ENCODE peak calls at places on chromosomes 3 and 15, in four cellular contexts. H is K562, F is SK-N-SH, E is H1. Q is an unnamed sample.
A peak's percentile ranks its signal among the peaks of the same experiment; 100 is the strongest.

GRCh38 chr3:112446343-112446742 is 52.9 kb downstream of the BTLA start:
- DNase-seq in H (no peak), F (no peak), E (no peak), Q (no peak)

GRCh38 chr15:68337826-68338225 is 60.3 kb downstream of the FEM1B start:
- DNase-seq in H (no peak), F (no peak), E (no peak), Q (no peak)

GRCh38 chr3:146124141-146124801 is 36.7 kb downstream of the PLOD2 start:
- DNase-seq in H (no peak), F (no peak), E (no peak), Q (no peak)

GRCh38 chr3:89234620-89235019 is 127.2 kb downstream of the EPHA3 start:
- DNase-seq in H (no peak), F (no peak), E (no peak), Q (no peak)

GRCh38 chr15:70976856-70977255 is 84.2 kb downstream of the LRRC49 start:
- DNase-seq in H (no peak), F (no peak), E (no peak), Q (no peak)

GRCh38 chr15:99502182-99502581 is 63.6 kb upstream of the MEF2A start:
- DNase-seq in H (no peak), F (no peak), E (no peak), Q (no peak)

GRCh38 chr15:49707598-49707997 is 86.8 kb downstream of the DTWD1 start:
- DNase-seq in H (no peak), F (no peak), E (no peak), Q (no peak)

GRCh38 chr3:37040231-37040630 is 46.9 kb downstream of the MLH1 start:
- DNase-seq in H (no peak), F (no peak), E (no peak), Q (no peak)

GRCh38 chr3:82347585-82347984 is 586.1 kb upstream of the GBE1 start:
- DNase-seq in H (no peak), F (no peak), E (no peak), Q (no peak)

GRCh38 chr3:65713016-65713415 is 325.7 kb downstream of the MAGI1 start:
- DNase-seq in H (no peak), F (no peak), E (no peak), Q (peak; percentile 38)

GRCh38 chr3:134646086-134646485 is 4.7 kb downstream of the KY start:
- DNase-seq in H (no peak), F (no peak), E (peak; percentile 24), Q (no peak)

GRCh38 chr15:99108993-99109392 is 4.1 kb downstream of the SYNM start:
- DNase-seq in H (no peak), F (no peak), E (no peak), Q (no peak)

GRCh38 chr15:61794276-61794675 is 266.0 kb downstream of the VPS13C start:
- DNase-seq in H (no peak), F (no peak), E (no peak), Q (no peak)

GRCh38 chr3:127452321-127452821 is 138.2 kb downstream of the TPRA1 start:
- DNase-seq in H (no peak), F (no peak), E (no peak), Q (no peak)

GRCh38 chr3:33115024-33115768 is 1.4 kb downstream of the CRTAP start:
- DNase-seq in H (peak; percentile 88), F (no peak), E (no peak), Q (no peak)

DNA sequence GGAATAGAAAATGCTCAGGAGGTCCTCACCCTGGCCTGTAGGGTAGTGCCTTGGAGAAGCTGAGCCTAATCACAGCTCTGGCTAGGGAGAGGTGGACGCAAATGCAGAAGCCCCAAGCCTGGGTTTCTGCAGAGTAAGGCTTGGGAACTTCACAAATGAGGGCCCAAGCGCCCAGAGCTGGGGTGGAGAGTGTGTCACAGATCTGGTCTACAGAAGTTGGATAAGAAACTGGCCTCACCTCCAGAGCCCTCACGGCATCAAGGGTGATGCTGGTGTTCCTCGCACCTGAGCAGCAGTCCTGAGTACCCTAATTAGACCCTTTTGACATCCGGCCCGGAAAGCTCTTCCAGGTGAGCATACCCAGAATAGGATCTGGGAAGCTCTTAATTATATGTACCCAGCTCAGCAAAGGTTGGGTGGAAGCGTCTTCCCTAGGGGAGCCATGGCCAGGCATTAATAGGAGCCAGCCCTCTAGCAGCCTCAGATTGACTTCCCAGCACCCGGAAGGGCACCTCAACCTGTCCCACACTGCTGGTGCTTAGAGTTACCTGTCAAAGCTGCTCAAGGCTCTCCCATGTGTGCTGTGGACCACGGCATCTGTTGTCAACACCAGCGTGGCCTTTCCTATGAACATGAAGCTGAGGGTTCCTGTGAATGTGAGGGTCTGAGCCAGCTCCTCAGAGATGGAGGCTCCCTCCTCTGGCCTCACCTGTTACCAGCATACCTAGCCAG is 31.8 kb downstream of the RBM5 start:
- DNase-seq in H (no peak), F (no peak), E (no peak), Q (no peak)
- TF ChIP-seq TEAD4 in H (no peak), F (no peak), E (no peak), Q (no peak)

GRCh38 chr3:139670196-139670595 is 7.6 kb downstream of the NMNAT3 start:
- DNase-seq in H (no peak), F (peak; percentile 59), E (no peak), Q (no peak)

GRCh38 chr3:139664958-139665357 is 12.8 kb downstream of the NMNAT3 start:
- DNase-seq in H (no peak), F (no peak), E (no peak), Q (no peak)

GRCh38 chr3:139672884-139673283 is 4.9 kb downstream of the NMNAT3 start:
- DNase-seq in H (no peak), F (peak; percentile 33), E (no peak), Q (no peak)

GRCh38 chr3:139672247-139672646 is 5.5 kb downstream of the NMNAT3 start:
- DNase-seq in H (no peak), F (no peak), E (no peak), Q (no peak)

GRCh38 chr3:139668332-139668731 is 9.4 kb downstream of the NMNAT3 start:
- DNase-seq in H (no peak), F (no peak), E (no peak), Q (no peak)
- TF ChIP-seq TEAD4 in H (no peak), F (no peak), E (no peak), Q (no peak)

DNA sequence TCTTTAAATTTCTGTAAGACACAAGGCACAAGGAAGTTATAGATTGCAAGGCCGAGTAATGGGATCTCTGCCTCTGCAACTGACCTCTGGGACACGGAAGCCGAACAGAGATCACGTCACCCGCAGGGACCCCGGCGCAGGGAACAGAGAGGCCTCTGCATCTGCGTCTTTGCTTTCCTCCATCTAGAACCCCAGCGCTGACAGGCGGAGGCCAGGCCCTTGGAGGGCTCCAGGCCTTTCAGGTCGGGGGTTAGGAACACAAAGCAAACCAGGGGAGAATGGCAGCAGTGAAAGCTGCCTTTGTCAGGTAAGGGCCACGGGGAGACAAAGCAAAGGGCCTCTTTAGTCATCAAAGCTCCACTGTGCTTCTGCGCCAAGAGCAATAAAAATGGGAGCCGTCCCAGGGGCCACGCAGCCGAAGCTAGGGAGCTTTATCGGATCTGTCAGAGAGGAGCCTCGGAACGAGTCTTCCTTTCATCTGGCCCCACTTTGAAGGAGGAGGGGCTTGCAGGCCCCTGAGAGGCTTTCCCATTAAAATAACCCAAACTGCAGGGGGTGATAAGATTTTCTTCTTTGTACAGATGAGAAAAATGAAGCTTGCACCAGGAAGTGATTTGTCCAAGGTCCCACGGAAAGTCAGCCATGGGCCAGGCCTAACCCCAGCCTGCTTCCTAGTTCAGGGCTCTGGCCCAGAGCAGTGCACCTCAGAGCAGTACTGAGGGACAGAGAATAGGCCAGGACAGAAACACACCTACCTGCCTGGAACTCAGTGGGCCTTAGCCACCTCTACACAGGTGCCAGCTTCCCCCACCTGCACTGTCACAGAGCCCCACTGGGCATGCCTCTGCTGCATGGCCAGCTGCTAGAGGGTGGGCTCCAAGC is 84.4 kb upstream of the RAD18 start:
- DNase-seq in H (no peak), F (no peak), E (no peak), Q (no peak)
- TF ChIP-seq TEAD4 in H (no peak), F (no peak), E (no peak), Q (no peak)

DNA sequence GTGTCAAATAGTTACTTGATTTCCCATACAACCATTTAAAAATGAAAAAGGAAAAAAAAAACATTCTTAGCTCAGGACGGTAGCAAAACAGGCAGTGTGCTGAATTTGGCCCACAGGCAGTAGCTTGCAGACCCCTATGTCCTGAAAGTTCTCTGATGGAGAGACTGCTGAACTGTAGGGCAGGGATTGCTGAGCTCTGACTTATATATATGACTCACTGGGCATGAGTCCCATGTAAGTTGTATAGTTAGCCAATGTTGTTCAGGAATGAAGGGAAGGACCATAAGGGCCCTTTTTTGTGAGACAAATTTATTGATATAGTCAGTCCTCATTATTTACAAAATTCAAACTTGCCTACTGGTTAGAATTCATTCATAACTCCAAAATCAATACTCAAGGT is 36.9 kb upstream of the FRMD4B start:
- DNase-seq in H (no peak), F (no peak), E (no peak), Q (no peak)
- TF ChIP-seq TEAD4 in H (no peak), F (no peak), E (no peak), Q (no peak)

Q was measured in WTC11.